ENCODE peak calls at places on chromosomes 11 and 22, in six cellular contexts. A is SK-N-SH, B is HCT116, L is H1, Q is K562, I is HepG2. F is an unnamed sample.

GRCh38 chr11:12015486-12015885 is 7.1 kb upstream of the DKK3 start:
- DNase-seq in A (no peak), B (no peak), L (no peak), Q (no peak), I (no peak), F (no peak)

GRCh38 chr22:33073989-33074391 is 15.8 kb upstream of the SYN3 start:
- DNase-seq in A (no peak), B (no peak), L (no peak), Q (no peak), I (no peak), F (no peak)

GRCh38 chr11:112172362-112172994 is 2.8 kb upstream of the BCO2 start:
- DNase-seq in A (no peak), B (no peak), L (no peak), Q (no peak), I (no peak), F (no peak)

GRCh38 chr11:11381471-11382100 is 28.5 kb upstream of the CSNK2A3 start:
- DNase-seq in A (no peak), B (no peak), L (no peak), Q (no peak), I (no peak), F (no peak)

GRCh38 chr22:45678961-45679912 is 7.6 kb downstream of the ATXN10 start:
- DNase-seq in A (no peak), B (no peak), L (no peak), Q (no peak), I (no peak), F (no peak)

GRCh38 chr11:69640260-69640994 is 529 bp upstream of the CCND1 start:
- DNase-seq in A (no peak), B (no peak), L (no peak), Q (no peak), I (no peak), F (no peak)

GRCh38 chr11:129815596-129816461 is at the start of gene TMEM45B:
- DNase-seq in A (peak; percentile 83), B (no peak), L (no peak), Q (no peak), I (no peak), F (no peak)

GRCh38 chr11:19777032-19777341 is 64.3 kb downstream of the NAV2 start:
- DNase-seq in A (peak; percentile 39), B (no peak), L (no peak), Q (peak; percentile 12), I (no peak), F (no peak)

GRCh38 chr11:316031-316701 is 2.3 kb downstream of the IFITM1 start:
- DNase-seq in A (peak; percentile 43), B (no peak), L (no peak), Q (peak; percentile 63), I (no peak), F (no peak)

GRCh38 chr11:59556883-59557205 is 45.5 kb downstream of the OR4D9 start:
- DNase-seq in A (peak; percentile 20), B (no peak), L (no peak), Q (no peak), I (peak; percentile 48), F (no peak)

GRCh38 chr11:74208507-74208906 is 37.4 kb downstream of the PPME1 start:
- DNase-seq in A (no peak), B (no peak), L (no peak), Q (no peak), I (no peak), F (no peak)

GRCh38 chr11:1271406-1271805 is 38.0 kb downstream of the TOLLIP start:
- DNase-seq in A (no peak), B (no peak), L (no peak), Q (no peak), I (no peak), F (no peak)

GRCh38 chr11:60899021-60899936 is 7.1 kb downstream of the PRPF19 start:
- DNase-seq in A (peak; percentile 69), B (peak; percentile 51), L (no peak), Q (peak; percentile 67), I (peak; percentile 56), F (peak; percentile 40)

GRCh38 chr11:75597636-75598035 is 35.6 kb downstream of the SERPINH1 start:
- DNase-seq in A (peak; percentile 78), B (peak; percentile 36), L (no peak), Q (peak; percentile 64), I (peak; percentile 36), F (peak; percentile 50)

GRCh38 chr11:60873533-60873932 is 6.2 kb downstream of the ZP1 start:
- DNase-seq in A (no peak), B (no peak), L (no peak), Q (no peak), I (no peak), F (no peak)

GRCh38 chr11:76153609-76153949 is 52.7 kb downstream of the WNT11 start:
- DNase-seq in A (no peak), B (no peak), L (no peak), Q (no peak), I (peak; percentile 49), F (peak; percentile 20)

GRCh38 chr22:36156515-36157419 is 3.8 kb downstream of the APOL3 start:
- DNase-seq in A (no peak), B (no peak), L (no peak), Q (peak; percentile 29), I (peak; percentile 41), F (no peak)

GRCh38 chr11:130181295-130182272 is 22.0 kb downstream of the ST14 start:
- DNase-seq in A (no peak), B (no peak), L (no peak), Q (no peak), I (peak; percentile 99), F (no peak)

GRCh38 chr11:2765491-2765890 is 65.7 kb upstream of the KCNQ1OT1 start:
- DNase-seq in A (no peak), B (no peak), L (no peak), Q (no peak), I (no peak), F (no peak)

GRCh38 chr22:26674211-26675190 is 17.1 kb downstream of the MIAT start:
- DNase-seq in A (no peak), B (no peak), L (no peak), Q (no peak), I (no peak), F (no peak)

GRCh38 chr11:11944444-11944843 is 64.0 kb downstream of the DKK3 start:
- DNase-seq in A (no peak), B (no peak), L (no peak), Q (no peak), I (no peak), F (no peak)

GRCh38 chr11:75325713-75326438 is 25.6 kb downstream of the ARRB1 start:
- DNase-seq in A (no peak), B (peak; percentile 71), L (no peak), Q (peak; percentile 40), I (no peak), F (no peak)

GRCh38 chr11:30196400-30197206 is 34.2 kb upstream of the FSHB start:
- DNase-seq in A (peak; percentile 37), B (peak; percentile 32), L (peak; percentile 49), Q (peak; percentile 27), I (peak; percentile 25), F (peak; percentile 46)

GRCh38 chr11:71563401-71563800 is 2.0 kb upstream of the KRTAP5-10 start:
- DNase-seq in A (peak; percentile 65), B (peak; percentile 51), L (peak; percentile 7), Q (peak; percentile 53), I (peak; percentile 58), F (no peak)

GRCh38 chr11:400241-400729 is 6.3 kb downstream of the PKP3 start:
- DNase-seq in A (no peak), B (no peak), L (no peak), Q (no peak), I (no peak), F (no peak)

GRCh38 chr11:70303070-70303469 is 32.6 kb downstream of the PPFIA1 start:
- DNase-seq in A (no peak), B (no peak), L (no peak), Q (no peak), I (no peak), F (no peak)

GRCh38 chr11:93329936-93330445 is 551 bp upstream of the DEUP1 start:
- DNase-seq in A (peak; percentile 29), B (no peak), L (no peak), Q (peak; percentile 46), I (no peak), F (no peak)

GRCh38 chr11:93326681-93327080 is 3.9 kb upstream of the DEUP1 start:
- DNase-seq in A (no peak), B (no peak), L (no peak), Q (peak; percentile 16), I (no peak), F (no peak)

GRCh38 chr11:93330446-93330984 is at the start of gene DEUP1:
- DNase-seq in A (peak; percentile 80), B (no peak), L (no peak), Q (peak; percentile 75), I (no peak), F (no peak)
- H3K4me3 ChIP-seq in A (no peak within 1 kb of the TSS), B (no peak within 1 kb of the TSS), L (peak within 1 kb of the TSS; percentile 67), Q (peak within 1 kb of the TSS; percentile 51), I (no peak within 1 kb of the TSS), F (peak within 1 kb of the TSS; percentile 36)

GRCh38 chr11:57562596-57562995 is 4.9 kb downstream of the UBE2L6 start:
- DNase-seq in A (no peak), B (no peak), L (no peak), Q (no peak), I (no peak), F (no peak)
- H3K4me1 ChIP-seq in A (no peaks in the 10 kb centered on the region), B (peaks cover 21% of the 10 kb centered on the region), L (peaks cover 5% of the 10 kb centered on the region), Q (peaks cover 10% of the 10 kb centered on the region), I (peaks cover 9% of the 10 kb centered on the region), F (peaks cover 8% of the 10 kb centered on the region)

DNA sequence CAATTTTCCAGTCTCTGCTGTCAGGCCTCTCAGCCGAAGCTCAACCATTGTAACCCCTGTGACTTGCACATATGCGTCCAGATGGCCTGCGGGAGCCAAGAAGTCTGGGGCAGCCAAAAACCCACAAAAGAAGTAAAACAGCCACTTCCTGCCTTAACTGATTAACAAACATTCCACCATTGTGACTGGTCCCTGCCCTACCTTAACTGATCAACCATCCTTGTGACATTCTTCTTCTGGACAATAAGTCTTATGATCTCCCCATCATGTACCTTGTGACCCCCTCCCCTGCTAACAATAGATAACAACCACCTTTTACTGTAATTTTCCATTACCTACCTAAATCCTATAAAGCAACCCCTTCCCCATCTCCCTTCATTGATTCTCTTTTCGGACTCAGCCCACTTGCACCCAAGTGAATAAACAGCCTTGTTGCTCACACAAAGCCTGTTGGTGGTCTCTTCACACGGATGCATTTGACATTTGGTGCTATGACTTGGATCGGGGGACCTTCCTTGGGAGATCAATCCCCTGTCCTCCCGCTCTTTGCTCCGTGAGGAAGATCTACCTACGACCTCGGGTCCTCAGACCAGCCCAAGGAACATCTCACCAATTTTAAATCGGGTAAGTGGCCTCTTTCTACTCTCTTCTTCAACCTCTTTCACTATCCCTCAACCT is 1.3 kb upstream of the NDUFC2 start:
- DNase-seq in A (no peak), B (no peak), L (no peak), Q (peak; percentile 41), I (peak; percentile 64), F (no peak)
- TF ChIP-seq YY1 in A (no peak), B (no peak), L (no peak), Q (no peak), I (no peak), F (no peak)

GRCh38 chr22:40521046-40521445 is 115.5 kb downstream of the MRTFA start:
- DNase-seq in A (no peak), B (no peak), L (no peak), Q (no peak), I (no peak), F (no peak)

GRCh38 chr22:40519284-40519947 is 117.1 kb downstream of the MRTFA start:
- DNase-seq in A (no peak), B (no peak), L (no peak), Q (no peak), I (peak; percentile 46), F (no peak)

GRCh38 chr22:40520562-40520961 is 116.0 kb downstream of the MRTFA start:
- DNase-seq in A (no peak), B (no peak), L (no peak), Q (no peak), I (no peak), F (no peak)

GRCh38 chr22:40518840-40519239 is 117.7 kb downstream of the MRTFA start:
- DNase-seq in A (no peak), B (no peak), L (no peak), Q (no peak), I (no peak), F (no peak)

GRCh38 chr22:40519948-40520331 is 116.6 kb downstream of the MRTFA start:
- DNase-seq in A (no peak), B (no peak), L (no peak), Q (no peak), I (no peak), F (no peak)
- H3K4me3 ChIP-seq in A (no peak overlapping the region), B (no peak overlapping the region), L (no peak overlapping the region), Q (no peak overlapping the region), I (no peak overlapping the region), F (no peak overlapping the region)

F was measured in NT2/D1.